ENCODE peak calls at places on chromosomes 16 and 17, in eight cellular contexts. B, W, Z, A, M, D, T and F are unnamed samples.

GRCh38 chr16:24609740-24610420 is 70.5 kb downstream of the RBBP6 start:
- DNase-seq in A (no peak), Z (peak), B (no peak), M (no peak), W (peak), D (no peak), T (peak), F (no peak)

GRCh38 chr17:3710951-3711383 is 12.7 kb upstream of the HASPIN start:
- DNase-seq in M (no peak), B (no peak), T (peak), A (no peak), D (no peak), W (peak), Z (peak), F (peak)

GRCh38 chr16:29898786-29899515 is 399 bp downstream of the SEZ6L2 start:
- DNase-seq in M (no peak), B (peak), Z (peak), D (no peak), A (no peak), T (no peak), W (no peak), F (no peak)

GRCh38 chr16:83937922-83938875 is 14.8 kb upstream of the OSGIN1 start:
- DNase-seq in Z (no peak), M (no peak), A (no peak), D (no peak), W (no peak), B (no peak), T (no peak), F (no peak)

GRCh38 chr16:30335598-30336474 is 19.3 kb downstream of the CD2BP2 start:
- DNase-seq in Z (no peak), W (peak), A (no peak), M (no peak), B (no peak), D (no peak), T (peak), F (peak)

GRCh38 chr17:75404223-75404738 is 1.2 kb downstream of the GRB2 start:
- DNase-seq in T (peak), B (peak), D (peak), W (peak), M (no peak), A (peak), Z (peak), F (peak)

GRCh38 chr17:31580331-31581021 is 189.0 kb downstream of the RAB11FIP4 start:
- DNase-seq in B (no peak), Z (no peak), M (no peak), T (peak), W (peak), D (no peak), A (peak), F (no peak)

GRCh38 chr17:74199306-74200092 is 4.0 kb upstream of the RPL38 start:
- DNase-seq in A (peak), D (peak), T (peak), Z (peak), M (no peak), W (peak), B (peak), F (peak)

GRCh38 chr17:82327289-82327688 is 6.3 kb downstream of the SECTM1 start:
- DNase-seq in A (no peak), Z (no peak), W (no peak), D (no peak), T (no peak), M (no peak), B (no peak), F (no peak)

GRCh38 chr16:19138601-19139000 is 24.8 kb downstream of the ITPRIPL2 start:
- DNase-seq in A (peak), D (no peak), Z (peak), T (peak), M (peak), W (peak), B (peak), F (no peak)

GRCh38 chr17:27560668-27561067 is 70.3 kb upstream of the LGALS9 start:
- DNase-seq in T (no peak), B (no peak), W (peak), Z (no peak), D (no peak), M (no peak), A (no peak), F (no peak)

GRCh38 chr16:87496101-87496801 is 3.4 kb upstream of the ZCCHC14 start:
- DNase-seq in Z (no peak), M (no peak), W (no peak), B (no peak), T (no peak), A (no peak), D (no peak), F (peak)

GRCh38 chr16:21952040-21952792 is 945 bp upstream of the UQCRC2 start:
- DNase-seq in Z (peak), T (peak), W (peak), D (peak), B (peak), A (peak), M (no peak), F (peak)

GRCh38 chr17:12040478-12040877 is 19.8 kb downstream of the MAP2K4 start:
- DNase-seq in A (no peak), W (no peak), Z (no peak), M (no peak), T (peak), D (no peak), B (no peak), F (no peak)

GRCh38 chr16:77943770-77944169 is 78.6 kb upstream of the CLEC3A start:
- DNase-seq in D (no peak), Z (no peak), B (no peak), A (no peak), T (no peak), W (no peak), M (no peak), F (no peak)

GRCh38 chr16:24848065-24848464 is 2.3 kb downstream of the SLC5A11 start:
- DNase-seq in D (no peak), Z (no peak), T (peak), M (no peak), A (no peak), B (no peak), W (peak), F (no peak)

GRCh38 chr16:55370762-55371482 is 46.9 kb downstream of the IRX6 start:
- DNase-seq in T (peak), A (peak), W (peak), M (no peak), B (peak), D (no peak), Z (peak), F (no peak)

GRCh38 chr17:76932402-76933333 is 64.5 kb downstream of the MGAT5B start:
- DNase-seq in M (no peak), W (no peak), A (no peak), D (no peak), Z (no peak), T (no peak), B (no peak), F (no peak)

GRCh38 chr17:83185023-83186002 is 105.9 kb downstream of the METRNL start:
- DNase-seq in W (no peak), T (no peak), Z (no peak), B (no peak), M (no peak), D (no peak), A (peak), F (no peak)

GRCh38 chr16:24163935-24164334 is 92.2 kb upstream of the CACNG3 start:
- DNase-seq in T (no peak), D (no peak), B (no peak), Z (peak), A (no peak), M (no peak), W (no peak), F (no peak)

GRCh38 chr17:79587945-79588344 is 22.9 kb downstream of the RBFOX3 start:
- DNase-seq in Z (no peak), M (no peak), A (no peak), T (no peak), D (no peak), W (no peak), B (no peak), F (no peak)

DNA sequence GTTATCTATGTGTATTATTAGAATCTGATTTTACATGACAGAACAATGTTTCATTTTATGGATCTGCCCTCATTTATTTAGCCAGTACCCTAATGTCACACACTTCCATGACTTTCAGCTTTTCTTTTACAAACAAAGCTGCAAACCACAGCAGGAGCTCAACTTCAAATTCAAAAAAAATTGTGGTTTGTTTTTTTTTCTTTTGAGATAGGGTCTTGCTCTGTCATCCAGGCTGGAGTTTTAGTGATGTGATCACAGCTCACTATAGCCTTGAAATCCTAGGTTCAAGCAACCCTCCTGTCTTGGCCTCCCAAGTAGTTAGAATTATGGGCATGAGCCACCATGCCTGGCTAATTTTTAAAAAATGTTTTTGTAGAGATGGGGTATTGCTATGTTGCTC is 8.2 kb upstream of the MPRIP start:
- DNase-seq in W (no peak), D (no peak), T (no peak), Z (no peak), A (no peak), B (no peak), M (no peak), F (no peak)
- H3K4me3 ChIP-seq in W (no peak), D (no peak), T (no peak), Z (no peak), A (no peak), B (no peak), M (no peak), F (no peak)

GRCh38 chr17:52995127-52995526 is 827.6 kb upstream of the KIF2B start:
- DNase-seq in T (no peak), A (no peak), D (no peak), B (no peak), M (no peak), W (no peak), Z (no peak), F (no peak)
- H3K4me3 ChIP-seq in T (no peak), A (no peak), D (no peak), B (no peak), M (no peak), W (no peak), Z (no peak), F (no peak)

GRCh38 chr17:51240275-51240674 is 19.6 kb downstream of the MBTD1 start:
- DNase-seq in T (no peak), W (no peak), B (no peak), M (no peak), A (no peak), D (no peak), Z (no peak), F (no peak)
- H3K4me3 ChIP-seq in T (no peak), W (no peak), B (no peak), M (no peak), A (no peak), D (no peak), Z (no peak), F (no peak)

GRCh38 chr16:85114909-85115567 is 2.8 kb upstream of the CIBAR2 start:
- DNase-seq in M (peak), B (peak), Z (peak), W (peak), A (peak), D (peak), T (peak), F (peak)
- H3K4me3 ChIP-seq in M (no peak), B (peak), Z (no peak), W (no peak), A (no peak), D (peak), T (no peak), F (peak)

GRCh38 chr17:63838586-63839184 is 3.8 kb downstream of the SMARCD2 start:
- DNase-seq in M (no peak), T (peak), W (peak), D (no peak), Z (peak), A (peak), B (no peak), F (no peak)
- H3K4me3 ChIP-seq in M (no peak), T (peak), W (no peak), D (no peak), Z (peak), A (no peak), B (no peak), F (peak)